ENCODE peak calls at places on chromosomes 5 and 9, in seven cellular contexts. N is CD4-positive, CD25-positive, alpha-beta regulatory T cell; C is stimulated activated CD8-positive, alpha-beta memory T cell treated with anti-CD3 and anti-CD28 coated beads, Interleukin-4, amount 100 ng/mL, for 1 hour; Z is naive thymus-derived CD4-positive, alpha-beta T cell; X is heart right ventricle; D is left ventricle myocardium inferior; K is activated T-helper 1 cell treated with anti-CD3 and anti-CD28 coated beads, Interleukin-2, amount 50 U/mL, for 16 hours. U is an unnamed sample.

GRCh38 chr9:134493471-134494272 is 147.9 kb upstream of the COL5A1 start:
- DNase-seq in K (no peak), C (no peak), Z (no peak), X (no peak), D (no peak), N (no peak), U (no peak)

GRCh38 chr9:2602704-2603116 is 18.9 kb upstream of the VLDLR start:
- DNase-seq in D (no peak), N (no peak), Z (no peak), K (no peak), C (no peak), X (no peak), U (no peak)

GRCh38 chr5:115857621-115858349 is 16.1 kb downstream of the AP3S1 start:
- DNase-seq in D (no peak), Z (no peak), X (no peak), K (no peak), C (no peak), N (no peak), U (no peak)

GRCh38 chr5:16837305-16837704 is 98.8 kb downstream of the MYO10 start:
- DNase-seq in D (no peak), N (no peak), K (no peak), X (no peak), Z (no peak), C (no peak), U (no peak)

GRCh38 chr5:90877049-90877448 is 318.5 kb downstream of the ADGRV1 start:
- DNase-seq in C (no peak), N (no peak), K (no peak), D (no peak), X (no peak), Z (no peak), U (no peak)

GRCh38 chr5:152619756-152620155 is 214.7 kb upstream of the NMUR2 start:
- DNase-seq in N (no peak), C (no peak), D (no peak), Z (no peak), K (no peak), X (no peak), U (no peak)

GRCh38 chr9:113998529-113999255 is 79.4 kb downstream of the AMBP start:
- DNase-seq in C (no peak), K (no peak), X (no peak), D (no peak), Z (no peak), N (no peak), U (no peak)

GRCh38 chr5:87069974-87070608 is 197.6 kb upstream of the RASA1 start:
- DNase-seq in X (no peak), D (no peak), K (no peak), C (no peak), N (no peak), Z (no peak), U (no peak)

GRCh38 chr5:90410178-90410762 is 714 bp upstream of the CETN3 start:
- DNase-seq in C (no peak), K (no peak), Z (no peak), N (no peak), D (no peak), X (no peak), U (no peak)

GRCh38 chr9:108786756-108787663 is 68.8 kb downstream of the ACTL7B start:
- DNase-seq in K (no peak), Z (no peak), C (no peak), X (no peak), N (no peak), D (no peak), U (no peak)

GRCh38 chr9:18606831-18607230 is 132.9 kb downstream of the ADAMTSL1 start:
- DNase-seq in X (no peak), K (no peak), C (no peak), D (no peak), N (no peak), Z (no peak), U (no peak)

GRCh38 chr5:64207978-64208377 is 42.3 kb downstream of the RNF180 start:
- DNase-seq in X (no peak), K (no peak), D (no peak), N (no peak), C (no peak), Z (no peak), U (no peak)

GRCh38 chr9:14532716-14533115 is 160.5 kb downstream of the ZDHHC21 start:
- DNase-seq in D (no peak), X (no peak), Z (no peak), N (no peak), K (no peak), C (no peak), U (no peak)

GRCh38 chr5:152673601-152674000 is 268.5 kb upstream of the NMUR2 start:
- DNase-seq in Z (no peak), N (no peak), D (no peak), X (no peak), C (no peak), K (no peak), U (no peak)

GRCh38 chr9:63816742-63817621 is 1468.0 kb downstream of the FOXD4L5 start:
- DNase-seq in Z (no peak), X (peak; percentile 86), K (peak; percentile 52), C (peak; percentile 46), N (peak; percentile 62), D (peak; percentile 82), U (peak; percentile 5)

GRCh38 chr5:155886311-155887031 is 440.5 kb upstream of the SGCD start:
- DNase-seq in N (no peak), Z (no peak), K (no peak), D (no peak), X (no peak), C (no peak), U (no peak)

U was measured in immature natural killer cell.